ENCODE peak calls at places on chromosomes 5 and 9, in eight cellular contexts. U is fibroblast of gingiva, R is cardiac muscle cell, H is ELR, D is HuH-7, C is globus pallidus, I is LoVo, B is NCI-H226. X is an unnamed sample.

GRCh38 chr9:106481003-106481614 is 381.9 kb upstream of the ZNF462 start:
- DNase-seq in U (no peak), R (no peak), H (no peak), D (no peak), C (no peak), I (no peak), B (no peak), X (no peak)

GRCh38 chr5:139426222-139426885 is 13.0 kb downstream of the DNAJC18 start:
- DNase-seq in U (no peak), R (no peak), H (peak), D (no peak), C (no peak), I (no peak), B (no peak), X (no peak)

GRCh38 chr9:34431661-34432060 is 26.7 kb downstream of the FAM219A start:
- DNase-seq in U (no peak), R (no peak), H (no peak), D (no peak), C (no peak), I (no peak), B (no peak), X (no peak)

GRCh38 chr5:113678924-113679575 is 165.6 kb downstream of the YTHDC2 start:
- DNase-seq in U (no peak), R (peak), H (peak), D (peak), C (peak), I (peak), B (peak), X (peak)

GRCh38 chr5:90911169-90911568 is 352.6 kb downstream of the ADGRV1 start:
- DNase-seq in U (no peak), R (no peak), H (no peak), D (no peak), C (no peak), I (no peak), B (no peak), X (no peak)

GRCh38 chr9:22008662-22009562 is at the start of gene CDKN2B:
- DNase-seq in U (peak), R (peak), H (peak), D (peak), C (peak), I (peak), B (peak), X (peak)

GRCh38 chr5:146788918-146789317 is 89.6 kb downstream of the PPP2R2B start:
- DNase-seq in U (no peak), R (no peak), H (no peak), D (no peak), C (no peak), I (no peak), B (no peak), X (no peak)

GRCh38 chr5:107402881-107403280 is 267.9 kb downstream of the EFNA5 start:
- DNase-seq in U (peak), R (no peak), H (no peak), D (no peak), C (peak), I (no peak), B (no peak), X (peak)

GRCh38 chr5:168578006-168578405 is 1.2 kb downstream of the PANK3 start:
- DNase-seq in U (no peak), R (no peak), H (peak), D (no peak), C (no peak), I (peak), B (no peak), X (no peak)

GRCh38 chr5:73822989-73823339 is 197.0 kb downstream of the ARHGEF28 start:
- DNase-seq in U (no peak), R (no peak), H (peak), D (no peak), C (no peak), I (peak), B (peak), X (no peak)

GRCh38 chr5:135930029-135930948 is 24.5 kb downstream of the LECT2 start:
- DNase-seq in U (no peak), R (peak), H (no peak), D (peak), C (no peak), I (no peak), B (no peak), X (no peak)

GRCh38 chr9:113593682-113594281 is 130.3 kb downstream of the RGS3 start:
- DNase-seq in U (peak), R (peak), H (peak), D (peak), C (peak), I (no peak), B (peak), X (no peak)

GRCh38 chr5:151923865-151924264 is 786 bp downstream of the GLRA1 start:
- DNase-seq in U (no peak), R (peak), H (peak), D (no peak), C (no peak), I (no peak), B (no peak), X (peak)

GRCh38 chr9:33229359-33230120 is 10.4 kb upstream of the SPINK4 start:
- DNase-seq in U (no peak), R (no peak), H (peak), D (no peak), C (no peak), I (peak), B (peak), X (peak)

GRCh38 chr5:88251048-88251711 is 17.5 kb downstream of the TMEM161B start:
- DNase-seq in U (no peak), R (no peak), H (peak), D (no peak), C (no peak), I (no peak), B (no peak), X (no peak)

GRCh38 chr9:89746385-89747116 is 141.7 kb downstream of the GADD45G start:
- DNase-seq in U (no peak), R (no peak), H (no peak), D (no peak), C (no peak), I (no peak), B (no peak), X (no peak)

GRCh38 chr5:125450803-125451202 is 704.4 kb upstream of the ZNF608 start:
- DNase-seq in U (peak), R (no peak), H (no peak), D (no peak), C (no peak), I (no peak), B (no peak), X (no peak)

GRCh38 chr9:128276008-128276573 is at the start of gene SWI5:
- DNase-seq in U (peak), R (peak), H (peak), D (peak), C (peak), I (peak), B (peak), X (peak)

GRCh38 chr5:43839218-43839617 is 236.2 kb downstream of the NNT start:
- DNase-seq in U (peak), R (no peak), H (no peak), D (no peak), C (no peak), I (peak), B (peak), X (no peak)

GRCh38 chr5:113274836-113275414 is 159.9 kb downstream of the TSSK1B start:
- DNase-seq in U (no peak), R (peak), H (no peak), D (no peak), C (peak), I (no peak), B (no peak), X (no peak)

GRCh38 chr5:103216137-103216536 is 42.4 kb upstream of the MACIR start:
- DNase-seq in U (no peak), R (no peak), H (peak), D (peak), C (no peak), I (no peak), B (no peak), X (no peak)